ENCODE peak calls at places on chromosome 7, in nine cellular contexts. W is astrocyte, T is B cell, V is foreskin keratinocyte, K is K562, F is IMR-90, J is thoracic aorta, Q is breast epithelium, G is body of pancreas. O is an unnamed sample.

GRCh38 chr7:113246698-113247097 is 128.3 kb upstream of the SMIM30 start:
- DNase-seq in W (no peak), T (no peak), V (no peak), K (no peak), F (no peak), J (no peak), Q (no peak), G (no peak), O (no peak)

GRCh38 chr7:2720024-2720423 is 32.0 kb downstream of the AMZ1 start:
- DNase-seq in W (no peak), T (no peak), V (no peak), K (no peak), F (no peak), J (no peak), Q (no peak), G (no peak), O (no peak)

GRCh38 chr7:129434846-129435318 is 650 bp downstream of the STRIP2 start:
- DNase-seq in W (no peak), T (peak; percentile 24), V (peak; percentile 11), K (peak; percentile 65), F (peak; percentile 14), J (no peak), Q (no peak), G (peak; percentile 12), O (no peak)

GRCh38 chr7:86469680-86470295 is 173.9 kb upstream of the GRM3 start:
- DNase-seq in W (peak; percentile 49), T (peak; percentile 42), V (peak; percentile 60), K (peak; percentile 59), F (peak; percentile 55), J (no peak), Q (no peak), G (peak; percentile 75), O (peak; percentile 69)

GRCh38 chr7:138974103-138974502 is 7.1 kb downstream of the KIAA1549 start:
- DNase-seq in W (no peak), T (no peak), V (no peak), K (no peak), F (no peak), J (no peak), Q (no peak), G (no peak), O (no peak)

GRCh38 chr7:31734456-31734855 is 47.4 kb downstream of the PPP1R17 start:
- DNase-seq in W (no peak), T (no peak), V (peak; percentile 91), K (no peak), F (peak; percentile 23), J (no peak), Q (peak; percentile 59), G (no peak), O (no peak)

GRCh38 chr7:158646766-158647474 is 57.7 kb downstream of the NCAPG2 start:
- DNase-seq in W (no peak), T (peak; percentile 8), V (peak; percentile 20), K (no peak), F (no peak), J (no peak), Q (no peak), G (peak; percentile 45), O (no peak)

GRCh38 chr7:5248201-5248885 is 34.4 kb upstream of the SLC29A4 start:
- DNase-seq in W (peak; percentile 8), T (no peak), V (no peak), K (peak; percentile 36), F (peak; percentile 21), J (no peak), Q (peak; percentile 35), G (peak; percentile 42), O (peak; percentile 56)

GRCh38 chr7:124577256-124577655 is 188.3 kb downstream of the GPR37 start:
- DNase-seq in W (no peak), T (no peak), V (no peak), K (no peak), F (no peak), J (no peak), Q (no peak), G (no peak), O (no peak)

GRCh38 chr7:4129481-4130122 is 552.5 kb upstream of the FOXK1 start:
- DNase-seq in W (no peak), T (no peak), V (no peak), K (no peak), F (no peak), J (no peak), Q (peak; percentile 70), G (peak; percentile 47), O (no peak)

GRCh38 chr7:35647171-35647574 is 47.8 kb downstream of the HERPUD2 start:
- DNase-seq in W (no peak), T (no peak), V (no peak), K (no peak), F (peak; percentile 36), J (no peak), Q (no peak), G (peak; percentile 58), O (no peak)

GRCh38 chr7:2476298-2476697 is at the start of gene GRIFIN:
- DNase-seq in W (no peak), T (no peak), V (no peak), K (no peak), F (no peak), J (no peak), Q (no peak), G (no peak), O (no peak)

GRCh38 chr7:75565129-75565528 is 73.0 kb downstream of the SPDYE5 start:
- DNase-seq in W (peak; percentile 95), T (no peak), V (peak; percentile 88), K (no peak), F (peak; percentile 93), J (no peak), Q (peak; percentile 89), G (peak; percentile 7), O (peak; percentile 78)

GRCh38 chr7:131026297-131027003 is 292.4 kb upstream of the KLF14 start:
- DNase-seq in W (peak; percentile 80), T (peak; percentile 60), V (peak; percentile 86), K (no peak), F (peak; percentile 77), J (no peak), Q (no peak), G (no peak), O (no peak)

GRCh38 chr7:112042631-112043030 is 163.6 kb downstream of the DOCK4 start:
- DNase-seq in W (no peak), T (no peak), V (no peak), K (no peak), F (no peak), J (no peak), Q (no peak), G (no peak), O (no peak)

GRCh38 chr7:88429382-88429781 is 122.7 kb upstream of the STEAP4 start:
- DNase-seq in W (no peak), T (no peak), V (peak; percentile 30), K (peak; percentile 17), F (no peak), J (no peak), Q (no peak), G (no peak), O (no peak)

GRCh38 chr7:106290319-106290718 is 5.5 kb upstream of the NAMPT start:
- DNase-seq in W (no peak), T (no peak), V (no peak), K (no peak), F (no peak), J (no peak), Q (no peak), G (no peak), O (no peak)

GRCh38 chr7:142445019-142445686 is 187.3 kb upstream of the PRSS58 start:
- DNase-seq in W (no peak), T (no peak), V (no peak), K (no peak), F (no peak), J (no peak), Q (no peak), G (no peak), O (no peak)

GRCh38 chr7:74405191-74405898 is 48.4 kb upstream of the GTF2IRD1 start:
- DNase-seq in W (no peak), T (no peak), V (no peak), K (peak; percentile 91), F (no peak), J (no peak), Q (no peak), G (no peak), O (no peak)
- TF ChIP-seq CTCF in W (peak; percentile 24), T (peak; percentile 29), V (peak; percentile 61), K (peak; percentile 78), F (peak; percentile 26), J (peak; percentile 23), Q (no peak), G (no peak), O (no peak)

GRCh38 chr7:108686494-108686893 is 116.8 kb downstream of the DNAJB9 start:
- DNase-seq in W (no peak), T (no peak), V (no peak), K (no peak), F (no peak), J (no peak), Q (no peak), G (no peak), O (no peak)

DNA sequence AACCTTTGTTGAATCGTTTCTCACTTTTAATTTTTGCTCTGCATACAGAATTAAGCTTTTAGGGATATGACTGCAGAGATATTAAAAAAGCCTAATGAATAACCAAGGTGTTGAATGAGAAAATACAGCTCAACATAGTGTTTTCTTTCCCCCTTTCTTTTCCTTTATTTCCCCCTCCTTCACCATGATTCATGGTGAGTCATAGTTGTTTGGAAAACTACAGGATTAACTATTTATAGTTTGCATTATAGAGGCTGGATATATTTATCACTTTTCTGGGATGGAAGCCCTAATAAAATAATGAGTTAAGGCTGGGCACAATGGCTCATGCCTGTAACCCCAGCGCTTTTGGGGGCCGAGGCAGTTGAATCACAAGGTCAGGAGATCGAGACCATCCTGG is 115.0 kb downstream of the DNAJB9 start:
- DNase-seq in W (no peak), T (no peak), V (no peak), K (no peak), F (no peak), J (no peak), Q (no peak), G (no peak), O (no peak)
- TF ChIP-seq CTCF in W (no peak), T (no peak), V (no peak), K (no peak), F (no peak), J (no peak), Q (no peak), G (no peak), O (no peak)

DNA sequence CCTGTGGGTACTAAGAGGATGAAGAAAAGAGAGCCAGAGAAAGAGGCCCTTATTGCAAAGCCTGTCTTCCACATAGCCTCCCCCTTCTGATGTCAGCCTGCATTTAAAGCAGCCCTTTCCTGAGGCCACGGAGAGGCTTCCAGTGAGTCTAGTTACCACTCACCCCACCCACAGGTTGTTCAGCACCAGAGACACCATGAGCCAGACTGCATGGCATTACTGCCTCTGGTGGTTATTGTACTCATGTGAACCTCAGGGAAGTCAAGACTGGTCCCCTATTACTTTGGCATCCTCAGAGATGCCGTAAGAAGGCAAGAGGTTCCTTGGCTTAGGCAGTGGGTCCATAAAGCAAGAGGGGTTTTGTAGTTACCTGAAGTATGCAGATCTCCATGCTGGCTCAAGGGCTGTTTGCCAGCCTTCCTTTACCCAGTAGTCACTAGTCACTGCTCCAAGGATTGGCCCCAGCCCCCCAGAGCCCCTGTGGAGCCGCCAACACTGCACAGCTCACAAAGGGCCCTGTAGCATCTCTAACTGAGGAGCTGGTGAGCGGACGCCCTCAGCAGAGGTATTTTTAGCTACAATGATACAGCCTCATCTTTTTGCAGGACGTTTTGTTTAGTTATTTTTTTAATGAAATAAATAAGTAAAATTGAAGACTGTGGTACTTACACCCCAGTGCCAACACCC is 20.7 kb downstream of the LRRC4 start:
- DNase-seq in W (no peak), T (no peak), V (no peak), K (no peak), F (no peak), J (no peak), Q (no peak), G (no peak), O (no peak)
- TF ChIP-seq CTCF in W (no peak), T (no peak), V (peak; percentile 28), K (peak; percentile 28), F (peak; percentile 12), J (no peak), Q (no peak), G (no peak), O (no peak)

GRCh38 chr7:41161188-41161587 is 541.7 kb downstream of the INHBA start:
- DNase-seq in W (no peak), T (no peak), V (no peak), K (no peak), F (no peak), J (no peak), Q (no peak), G (no peak), O (no peak)
- TF ChIP-seq CTCF in W (no peak), T (no peak), V (no peak), K (no peak), F (no peak), J (no peak), Q (no peak), G (no peak), O (no peak)

O was measured in mesothelial cell of epicardium.